ENCODE peak calls at places on chromosomes 13 and 19, in six cellular contexts. P, J, Z, L, I and U are unnamed samples.

GRCh38 chr19:35141627-35142401 is 1.2 kb upstream of the FXYD7 start:
- DNase-seq in L (no peak), J (peak; percentile 44), Z (no peak), P (no peak), I (no peak), U (no peak)

GRCh38 chr13:114213980-114214379 is 20.7 kb upstream of the CDC16 start:
- DNase-seq in J (no peak), I (no peak), Z (no peak), P (no peak), L (no peak), U (no peak)

GRCh38 chr13:22092791-22093545 is 422.1 kb downstream of the FGF9 start:
- DNase-seq in Z (no peak), L (no peak), P (peak; percentile 83), J (no peak), I (no peak), U (no peak)

GRCh38 chr13:98571955-98572662 is 4.8 kb downstream of the STK24 start:
- DNase-seq in L (peak; percentile 34), I (peak; percentile 57), J (no peak), P (peak; percentile 47), Z (peak; percentile 17), U (no peak)

GRCh38 chr19:4972509-4973230 is 3.8 kb downstream of the KDM4B start:
- DNase-seq in Z (no peak), P (peak; percentile 69), I (no peak), J (no peak), L (no peak), U (no peak)

GRCh38 chr13:106596287-106596937 is 28.5 kb upstream of the ARGLU1 start:
- DNase-seq in I (no peak), L (no peak), Z (no peak), P (no peak), J (no peak), U (no peak)

GRCh38 chr13:91181892-91182291 is 165.6 kb upstream of the MIR17HG start:
- DNase-seq in I (no peak), Z (no peak), L (no peak), P (no peak), J (no peak), U (no peak)

GRCh38 chr13:30002577-30002976 is 152.2 kb upstream of the UBL3 start:
- DNase-seq in P (peak; percentile 85), J (no peak), I (no peak), Z (no peak), L (no peak), U (no peak)

GRCh38 chr13:27833206-27833605 is 40.9 kb downstream of the GSX1 start:
- DNase-seq in P (no peak), J (no peak), Z (no peak), I (no peak), L (no peak), U (no peak)

GRCh38 chr19:49216076-49216475 is 58.5 kb downstream of the TRPM4 start:
- DNase-seq in I (no peak), J (no peak), Z (no peak), L (no peak), P (peak; percentile 57), U (no peak)